ENCODE peak calls at places on chromosomes 13 and 19, in six cellular contexts. One of them, this sample, is unnamed.

GRCh38 chr13:30796132-30796832 is 60.9 kb downstream of the ALOX5AP start:
- DNase-seq in mammary epithelial cell: peak
- DNase-seq in psoas muscle: no peak
- DNase-seq in tibial nerve: no peak
- DNase-seq in brain microvascular endothelial cell: peak
- DNase-seq in spleen: no peak
- DNase-seq in this sample: peak

GRCh38 chr13:24995225-24995804 is 100.6 kb upstream of the PABPC3 start:
- DNase-seq in mammary epithelial cell: peak
- DNase-seq in brain microvascular endothelial cell: peak
- DNase-seq in tibial nerve: peak
- DNase-seq in spleen: no peak
- DNase-seq in psoas muscle: no peak
- DNase-seq in this sample: peak

GRCh38 chr19:16207490-16208025 is 9.8 kb downstream of the AP1M1 start:
- DNase-seq in brain microvascular endothelial cell: no peak
- DNase-seq in spleen: peak
- DNase-seq in psoas muscle: no peak
- DNase-seq in tibial nerve: no peak
- DNase-seq in mammary epithelial cell: no peak
- DNase-seq in this sample: no peak

GRCh38 chr13:40130871-40131636 is 475.6 kb downstream of the COG6 start:
- DNase-seq in psoas muscle: no peak
- DNase-seq in mammary epithelial cell: peak
- DNase-seq in spleen: no peak
- DNase-seq in tibial nerve: no peak
- DNase-seq in brain microvascular endothelial cell: peak
- DNase-seq in this sample: peak

GRCh38 chr19:3019211-3019854 is 9.7 kb downstream of the TLE2 start:
- DNase-seq in brain microvascular endothelial cell: no peak
- DNase-seq in spleen: no peak
- DNase-seq in psoas muscle: no peak
- DNase-seq in mammary epithelial cell: no peak
- DNase-seq in tibial nerve: no peak
- DNase-seq in this sample: no peak

GRCh38 chr13:45055198-45055901 is 65.0 kb upstream of the GTF2F2 start:
- DNase-seq in brain microvascular endothelial cell: peak
- DNase-seq in spleen: no peak
- DNase-seq in psoas muscle: no peak
- DNase-seq in mammary epithelial cell: peak
- DNase-seq in tibial nerve: no peak
- DNase-seq in this sample: peak

GRCh38 chr19:3178377-3178972 is at the start of gene S1PR4:
- DNase-seq in psoas muscle: no peak
- DNase-seq in spleen: peak
- DNase-seq in tibial nerve: no peak
- DNase-seq in brain microvascular endothelial cell: no peak
- DNase-seq in mammary epithelial cell: no peak
- DNase-seq in this sample: no peak

GRCh38 chr13:66180806-66181205 is 1049.3 kb downstream of the PCDH9 start:
- DNase-seq in spleen: no peak
- DNase-seq in brain microvascular endothelial cell: no peak
- DNase-seq in psoas muscle: no peak
- DNase-seq in tibial nerve: no peak
- DNase-seq in mammary epithelial cell: no peak
- DNase-seq in this sample: no peak

GRCh38 chr19:572140-572890 is at the start of gene BSG:
- DNase-seq in mammary epithelial cell: peak
- DNase-seq in psoas muscle: peak
- DNase-seq in spleen: peak
- DNase-seq in tibial nerve: peak
- DNase-seq in brain microvascular endothelial cell: peak
- DNase-seq in this sample: peak

GRCh38 chr13:77740931-77741586 is 43.6 kb downstream of the SLAIN1 start:
- DNase-seq in brain microvascular endothelial cell: no peak
- DNase-seq in spleen: no peak
- DNase-seq in mammary epithelial cell: no peak
- DNase-seq in tibial nerve: no peak
- DNase-seq in psoas muscle: no peak
- DNase-seq in this sample: no peak

GRCh38 chr13:51557875-51558604 is 26.2 kb upstream of the WDFY2 start:
- DNase-seq in spleen: no peak
- DNase-seq in psoas muscle: no peak
- DNase-seq in mammary epithelial cell: peak
- DNase-seq in tibial nerve: no peak
- DNase-seq in brain microvascular endothelial cell: peak
- DNase-seq in this sample: peak

GRCh38 chr13:113724780-113725315 is 34.2 kb upstream of the TMEM255B start:
- DNase-seq in psoas muscle: peak
- DNase-seq in tibial nerve: peak
- DNase-seq in mammary epithelial cell: peak
- DNase-seq in spleen: peak
- DNase-seq in brain microvascular endothelial cell: peak
- DNase-seq in this sample: peak

GRCh38 chr19:41590945-41591344 is 15.0 kb downstream of the CEACAM21 start:
- DNase-seq in tibial nerve: no peak
- DNase-seq in psoas muscle: no peak
- DNase-seq in mammary epithelial cell: no peak
- DNase-seq in brain microvascular endothelial cell: no peak
- DNase-seq in spleen: no peak
- DNase-seq in this sample: no peak

GRCh38 chr13:102571075-102571474 is 25.7 kb upstream of the TPP2 start:
- DNase-seq in mammary epithelial cell: no peak
- DNase-seq in tibial nerve: no peak
- DNase-seq in spleen: no peak
- DNase-seq in brain microvascular endothelial cell: no peak
- DNase-seq in psoas muscle: no peak
- DNase-seq in this sample: no peak

GRCh38 chr13:98397861-98398260 is 179.0 kb downstream of the STK24 start:
- DNase-seq in psoas muscle: no peak
- DNase-seq in spleen: no peak
- DNase-seq in brain microvascular endothelial cell: no peak
- DNase-seq in tibial nerve: no peak
- DNase-seq in mammary epithelial cell: no peak
- DNase-seq in this sample: no peak

GRCh38 chr13:98396071-98396710 is 180.7 kb downstream of the STK24 start:
- DNase-seq in tibial nerve: no peak
- DNase-seq in psoas muscle: no peak
- DNase-seq in brain microvascular endothelial cell: no peak
- DNase-seq in spleen: no peak
- DNase-seq in mammary epithelial cell: no peak
- DNase-seq in this sample: no peak

GRCh38 chr13:98399756-98400155 is 177.2 kb downstream of the STK24 start:
- DNase-seq in psoas muscle: no peak
- DNase-seq in tibial nerve: no peak
- DNase-seq in spleen: no peak
- DNase-seq in mammary epithelial cell: no peak
- DNase-seq in brain microvascular endothelial cell: no peak
- DNase-seq in this sample: no peak

GRCh38 chr13:98394820-98395510 is 181.9 kb downstream of the STK24 start:
- DNase-seq in psoas muscle: no peak
- DNase-seq in spleen: no peak
- DNase-seq in brain microvascular endothelial cell: no peak
- DNase-seq in mammary epithelial cell: no peak
- DNase-seq in tibial nerve: no peak
- DNase-seq in this sample: no peak

GRCh38 chr13:98397221-98397620 is 179.7 kb downstream of the STK24 start:
- DNase-seq in spleen: no peak
- DNase-seq in brain microvascular endothelial cell: peak
- DNase-seq in mammary epithelial cell: no peak
- DNase-seq in psoas muscle: no peak
- DNase-seq in tibial nerve: no peak
- DNase-seq in this sample: no peak
- TF ChIP-seq CTCF in spleen: no peak
- TF ChIP-seq CTCF in brain microvascular endothelial cell: peak
- TF ChIP-seq CTCF in mammary epithelial cell: peak
- TF ChIP-seq CTCF in psoas muscle: peak
- TF ChIP-seq CTCF in tibial nerve: peak
- TF ChIP-seq CTCF in this sample: no peak

DNA sequence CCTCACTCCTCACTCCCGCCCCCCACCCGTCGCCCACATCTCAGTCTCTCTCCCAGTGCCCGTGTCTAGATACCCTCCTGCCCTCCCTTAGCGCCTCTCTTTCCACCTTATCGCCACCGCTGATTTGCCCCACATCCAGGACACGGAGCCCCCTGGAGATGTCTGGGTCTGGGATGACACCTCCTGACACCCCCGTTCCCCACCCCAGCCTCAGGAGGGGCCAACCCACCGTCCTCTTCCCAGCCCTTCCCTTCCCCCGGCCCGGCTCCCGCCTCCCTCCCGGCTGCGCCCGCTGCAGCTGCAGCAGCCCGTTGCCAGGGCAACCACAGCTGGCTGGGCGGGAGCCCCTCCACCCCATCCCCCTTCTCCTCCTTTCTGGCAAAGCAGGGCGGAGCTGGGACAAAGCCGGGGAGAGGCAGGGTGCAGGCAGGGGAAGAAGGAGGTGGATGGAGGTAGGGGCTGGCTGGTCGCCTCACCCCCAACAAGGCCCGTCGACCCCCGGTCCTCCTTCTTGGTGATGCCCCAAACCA is 13.5 kb downstream of the DPF1 start:
- DNase-seq in psoas muscle: peak
- DNase-seq in spleen: no peak
- DNase-seq in tibial nerve: no peak
- DNase-seq in brain microvascular endothelial cell: no peak
- DNase-seq in mammary epithelial cell: no peak
- DNase-seq in this sample: no peak
- H3K27ac ChIP-seq in psoas muscle: no peak
- H3K27ac ChIP-seq in spleen: no peak
- H3K27ac ChIP-seq in tibial nerve: peak
- H3K27ac ChIP-seq in brain microvascular endothelial cell: no peak
- H3K27ac ChIP-seq in mammary epithelial cell: no peak
- H3K27ac ChIP-seq in this sample: peak

DNA sequence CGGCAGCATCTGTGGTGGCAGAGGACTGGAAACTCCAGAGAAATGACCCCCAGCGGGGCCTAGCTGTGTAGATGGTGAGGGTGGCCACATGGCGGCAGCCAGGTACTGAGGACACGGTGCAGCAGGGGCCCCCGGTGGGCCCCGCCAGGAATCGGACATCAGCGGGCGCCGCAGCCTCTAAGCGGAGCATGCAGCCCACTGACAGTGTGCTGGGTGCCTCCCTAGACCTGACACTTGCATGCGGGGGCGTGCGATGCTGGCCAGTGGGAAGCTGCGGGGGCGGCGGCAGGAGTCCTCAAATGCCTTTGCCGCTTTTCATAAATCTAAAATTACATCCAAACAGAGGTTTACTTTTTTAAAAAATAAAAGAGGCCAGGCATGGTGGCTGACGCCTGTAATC is 16.1 kb downstream of the ADAT3 start:
- DNase-seq in brain microvascular endothelial cell: no peak
- DNase-seq in mammary epithelial cell: no peak
- DNase-seq in spleen: no peak
- DNase-seq in psoas muscle: no peak
- DNase-seq in tibial nerve: no peak
- DNase-seq in this sample: no peak
- TF ChIP-seq CTCF in brain microvascular endothelial cell: no peak
- TF ChIP-seq CTCF in mammary epithelial cell: no peak
- TF ChIP-seq CTCF in spleen: no peak
- TF ChIP-seq CTCF in psoas muscle: no peak
- TF ChIP-seq CTCF in tibial nerve: no peak
- TF ChIP-seq CTCF in this sample: no peak

DNA sequence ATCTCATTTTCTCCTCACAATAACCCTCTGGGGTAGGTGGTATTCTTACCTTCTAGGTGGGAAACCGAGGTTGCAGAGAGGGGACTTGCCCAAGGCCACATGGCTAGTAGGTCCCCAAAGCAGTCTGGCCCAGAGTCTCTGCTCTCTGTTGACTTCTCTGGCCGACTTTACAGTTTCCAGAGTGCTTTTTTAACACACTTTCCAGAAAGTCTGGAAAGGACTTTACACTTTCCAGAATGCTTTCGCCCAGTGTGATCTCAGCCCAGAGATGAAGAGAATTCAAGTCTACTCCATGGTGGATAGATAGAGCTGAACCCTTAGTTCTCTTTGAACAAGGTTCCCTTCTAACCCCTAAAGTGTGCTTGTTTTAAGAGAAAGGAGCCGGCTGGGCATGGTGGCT is 12.2 kb downstream of the ARHGAP35 start:
- DNase-seq in brain microvascular endothelial cell: no peak
- DNase-seq in psoas muscle: no peak
- DNase-seq in spleen: no peak
- DNase-seq in tibial nerve: no peak
- DNase-seq in mammary epithelial cell: no peak
- DNase-seq in this sample: no peak
- H3K27ac ChIP-seq in brain microvascular endothelial cell: no peak
- H3K27ac ChIP-seq in psoas muscle: no peak
- H3K27ac ChIP-seq in spleen: no peak
- H3K27ac ChIP-seq in tibial nerve: no peak
- H3K27ac ChIP-seq in mammary epithelial cell: no peak
- H3K27ac ChIP-seq in this sample: no peak

GRCh38 chr13:109608032-109608431 is 178.4 kb downstream of the IRS2 start:
- DNase-seq in psoas muscle: no peak
- DNase-seq in brain microvascular endothelial cell: no peak
- DNase-seq in tibial nerve: no peak
- DNase-seq in spleen: no peak
- DNase-seq in mammary epithelial cell: no peak
- DNase-seq in this sample: no peak
- TF ChIP-seq CTCF in psoas muscle: no peak
- TF ChIP-seq CTCF in brain microvascular endothelial cell: no peak
- TF ChIP-seq CTCF in tibial nerve: no peak
- TF ChIP-seq CTCF in spleen: no peak
- TF ChIP-seq CTCF in mammary epithelial cell: no peak
- TF ChIP-seq CTCF in this sample: no peak

GRCh38 chr19:18604820-18605159 is 1.8 kb downstream of the CRLF1 start:
- DNase-seq in spleen: no peak
- DNase-seq in brain microvascular endothelial cell: no peak
- DNase-seq in tibial nerve: no peak
- DNase-seq in mammary epithelial cell: no peak
- DNase-seq in psoas muscle: no peak
- DNase-seq in this sample: no peak
- H3K27ac ChIP-seq in spleen: no peak
- H3K27ac ChIP-seq in brain microvascular endothelial cell: no peak
- H3K27ac ChIP-seq in tibial nerve: no peak
- H3K27ac ChIP-seq in mammary epithelial cell: no peak
- H3K27ac ChIP-seq in psoas muscle: no peak
- H3K27ac ChIP-seq in this sample: peak

DNA sequence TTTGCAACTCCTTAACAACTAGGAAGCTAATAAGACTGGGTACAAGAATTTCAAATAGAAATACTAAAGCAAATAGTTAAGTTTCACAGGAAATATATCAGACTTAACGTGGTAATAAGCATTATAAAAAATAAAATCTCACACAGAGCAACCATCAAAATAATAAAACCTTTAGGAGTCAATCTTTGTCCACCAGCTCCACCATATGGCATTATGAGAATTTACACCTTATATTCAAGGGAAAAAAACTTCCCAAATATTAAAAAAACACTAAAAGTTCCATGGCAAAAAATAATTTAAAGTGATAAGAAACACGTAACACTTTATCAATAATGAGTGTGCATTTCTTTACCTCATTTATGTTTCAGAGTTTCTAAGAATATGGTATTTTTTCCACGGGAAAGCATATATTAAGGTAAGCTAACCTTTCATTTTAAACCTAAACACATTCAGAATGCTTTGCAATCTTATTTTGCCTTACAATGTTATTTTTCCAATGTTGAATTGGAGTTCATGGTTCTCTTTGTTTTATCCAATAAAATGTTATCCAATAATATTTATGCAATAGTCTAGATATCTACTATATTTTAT is 423.2 kb upstream of the SGCG start:
- DNase-seq in tibial nerve: no peak
- DNase-seq in mammary epithelial cell: no peak
- DNase-seq in spleen: no peak
- DNase-seq in psoas muscle: no peak
- DNase-seq in brain microvascular endothelial cell: no peak
- DNase-seq in this sample: peak
- TF ChIP-seq CTCF in tibial nerve: no peak
- TF ChIP-seq CTCF in mammary epithelial cell: peak
- TF ChIP-seq CTCF in spleen: no peak
- TF ChIP-seq CTCF in psoas muscle: no peak
- TF ChIP-seq CTCF in brain microvascular endothelial cell: no peak
- TF ChIP-seq CTCF in this sample: peak

GRCh38 chr19:54114340-54114826 is 1.1 kb downstream of the TFPT start:
- DNase-seq in brain microvascular endothelial cell: peak
- DNase-seq in mammary epithelial cell: no peak
- DNase-seq in spleen: peak
- DNase-seq in tibial nerve: no peak
- DNase-seq in psoas muscle: no peak
- DNase-seq in this sample: no peak
- H3K27ac ChIP-seq in brain microvascular endothelial cell: peak
- H3K27ac ChIP-seq in mammary epithelial cell: no peak
- H3K27ac ChIP-seq in spleen: peak
- H3K27ac ChIP-seq in tibial nerve: peak
- H3K27ac ChIP-seq in psoas muscle: peak
- H3K27ac ChIP-seq in this sample: peak

This sample was measured in RWPE1.